ENCODE peak calls at places on chromosomes 1 and 21, in four cellular contexts. C, E, J and F are unnamed samples. For H3K4me1 and H3K36me3, the result is how much of the 10 kb centered on the place peaks cover.

GRCh38 chr1:56389813-56390539 is 189.4 kb downstream of the PLPP3 start:
- DNase-seq in E (no peak), C (no peak), J (no peak), F (no peak)

GRCh38 chr1:19799233-19799876 is 361 bp downstream of the TMCO4 start:
- DNase-seq in E (peak), C (peak), J (peak), F (peak)

GRCh38 chr1:75484789-75485188 is 126.1 kb downstream of the SLC44A5 start:
- DNase-seq in J (no peak), E (no peak), C (no peak), F (no peak)

GRCh38 chr1:9356829-9357466 is 64.3 kb downstream of the SPSB1 start:
- DNase-seq in C (no peak), J (no peak), E (no peak), F (no peak)

GRCh38 chr1:170407138-170407537 is 124.8 kb upstream of the GORAB start:
- DNase-seq in C (no peak), J (no peak), E (no peak), F (no peak)

GRCh38 chr1:7365706-7366105 is 405.4 kb upstream of the VAMP3 start:
- DNase-seq in E (no peak), C (no peak), J (no peak), F (no peak)

GRCh38 chr1:58395355-58395754 is 151.2 kb downstream of the OMA1 start:
- DNase-seq in C (no peak), J (peak), E (peak), F (no peak)

GRCh38 chr1:228754646-228755268 is 19.5 kb downstream of the RHOU start:
- DNase-seq in E (no peak), J (no peak), C (no peak), F (no peak)

GRCh38 chr1:88514544-88514943 is 169.5 kb upstream of the PKN2 start:
- DNase-seq in J (no peak), C (no peak), E (no peak), F (no peak)

GRCh38 chr1:230254265-230254664 is 171.9 kb downstream of the PGBD5 start:
- DNase-seq in J (no peak), C (no peak), E (no peak), F (no peak)

GRCh38 chr1:63829349-63830327 is 55.8 kb downstream of the ROR1 start:
- DNase-seq in J (no peak), C (no peak), E (no peak), F (no peak)

GRCh38 chr1:156499703-156500577 is 635 bp downstream of the MEF2D start:
- DNase-seq in C (peak), E (peak), J (peak), F (peak)

GRCh38 chr1:218439541-218440295 is 94.6 kb downstream of the TGFB2 start:
- DNase-seq in J (no peak), C (no peak), E (peak), F (peak)

GRCh38 chr1:160419150-160419837 is 18.9 kb downstream of the VANGL2 start:
- DNase-seq in J (no peak), C (no peak), E (no peak), F (no peak)

GRCh38 chr21:42361286-42361685 is 5.0 kb downstream of the TFF1 start:
- DNase-seq in E (no peak), C (no peak), J (no peak), F (no peak)

GRCh38 chr21:34599534-34600101 is 15.3 kb downstream of the RCAN1 start:
- DNase-seq in C (no peak), E (no peak), J (no peak), F (no peak)

GRCh38 chr1:242522304-242522945 is 2.1 kb downstream of the PLD5 start:
- DNase-seq in E (no peak), J (no peak), C (no peak), F (no peak)

GRCh38 chr1:100734716-100735115 is 15.2 kb downstream of the VCAM1 start:
- DNase-seq in J (peak), E (no peak), C (no peak), F (no peak)

GRCh38 chr1:148435406-148435805 is 47.7 kb downstream of the PPIAL4G start:
- DNase-seq in C (no peak), E (no peak), J (no peak), F (no peak)

GRCh38 chr21:35203093-35204021 is 154.3 kb upstream of the RUNX1 start:
- DNase-seq in E (peak), C (no peak), J (peak), F (peak)

GRCh38 chr1:244614113-244614836 is 38.7 kb upstream of the DESI2 start:
- DNase-seq in E (no peak), J (no peak), C (peak), F (no peak)

GRCh38 chr1:159849972-159850371 is 12.5 kb downstream of the VSIG8 start:
- DNase-seq in C (no peak), J (no peak), E (no peak), F (no peak)

GRCh38 chr1:204294371-204294770 is 65.4 kb downstream of the PLEKHA6 start:
- DNase-seq in E (peak), C (no peak), J (no peak), F (peak)

GRCh38 chr1:177959793-177960515 is 9.9 kb downstream of the SEC16B start:
- DNase-seq in J (peak), E (no peak), C (no peak), F (no peak)

DNA sequence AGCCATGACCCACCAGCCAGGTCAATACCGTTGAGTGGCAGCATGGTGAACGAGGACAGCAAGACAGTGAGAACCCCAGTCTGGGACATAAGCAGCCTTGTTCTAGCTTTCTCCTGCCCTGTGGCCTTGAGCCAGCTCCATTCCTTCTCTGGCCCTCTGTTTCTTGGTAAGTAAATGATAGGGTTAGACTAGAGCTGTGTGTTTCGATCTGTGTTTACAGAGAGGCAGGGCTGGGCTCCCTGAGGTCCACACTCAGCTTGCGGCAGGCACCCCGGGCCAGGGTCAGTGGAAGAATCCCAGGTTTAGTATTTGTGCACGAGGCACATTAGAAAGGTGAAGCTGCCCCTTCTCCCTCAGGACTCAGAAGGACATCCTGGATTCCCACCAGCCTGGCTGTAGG is 27.3 kb downstream of the FOXO6 start:
- DNase-seq in J (no peak), C (no peak), E (no peak), F (no peak)
- H3K4me1 ChIP-seq in J (under half), C (under half), E (under half), F (under half)

GRCh38 chr1:207779008-207779407 is 27.2 kb downstream of the CD46 start:
- DNase-seq in E (no peak), J (no peak), C (no peak), F (no peak)
- H3K36me3 ChIP-seq in E (under half), J (under half), C (under half), F (under half)

GRCh38 chr21:16773206-16773605 is 739.6 kb upstream of the CXADR start:
- DNase-seq in E (no peak), J (peak), C (no peak), F (no peak)

GRCh38 chr21:16770279-16770678 is 742.6 kb upstream of the CXADR start:
- DNase-seq in C (no peak), J (no peak), E (no peak), F (no peak)

GRCh38 chr21:16775056-16775455 is 737.8 kb upstream of the CXADR start:
- DNase-seq in C (no peak), J (no peak), E (no peak), F (no peak)
- TF ChIP-seq CTCF in C (no peak), J (no peak), E (no peak), F (no peak)

GRCh38 chr1:209839875-209840491 is 12.2 kb downstream of the UTP25 start:
- DNase-seq in J (peak), C (no peak), E (no peak), F (no peak)
- H3K4me1 ChIP-seq in J (half or more), C (under half), E (under half), F (under half)

GRCh38 chr1:15195420-15196052 is 42.0 kb downstream of the TMEM51 start:
- DNase-seq in E (no peak), J (no peak), C (no peak), F (peak)

GRCh38 chr1:15197591-15198447 is 44.3 kb downstream of the TMEM51 start:
- DNase-seq in J (no peak), C (no peak), E (no peak), F (peak)

GRCh38 chr1:15198684-15199083 is 45.1 kb downstream of the TMEM51 start:
- DNase-seq in E (no peak), J (no peak), C (no peak), F (no peak)

GRCh38 chr1:15196807-15197530 is 43.4 kb downstream of the TMEM51 start:
- DNase-seq in E (no peak), C (peak), J (no peak), F (no peak)

GRCh38 chr1:15196069-15196468 is 42.5 kb downstream of the TMEM51 start:
- DNase-seq in J (no peak), E (no peak), C (no peak), F (no peak)
- H3K36me3 ChIP-seq in J (under half), E (under half), C (under half), F (under half)

GRCh38 chr1:234610582-234611152 is 689 bp upstream of the IRF2BP2 start:
- DNase-seq in C (peak), J (peak), E (peak), F (peak)

GRCh38 chr1:234611799-234612351 is 1.9 kb upstream of the IRF2BP2 start:
- DNase-seq in E (peak), C (peak), J (no peak), F (peak)

GRCh38 chr1:234610061-234610581 is at the start of gene IRF2BP2:
- DNase-seq in C (peak), E (peak), J (peak), F (peak)

GRCh38 chr1:234612352-234613127 is 2.6 kb upstream of the IRF2BP2 start:
- DNase-seq in C (peak), E (peak), J (peak), F (peak)

DNA sequence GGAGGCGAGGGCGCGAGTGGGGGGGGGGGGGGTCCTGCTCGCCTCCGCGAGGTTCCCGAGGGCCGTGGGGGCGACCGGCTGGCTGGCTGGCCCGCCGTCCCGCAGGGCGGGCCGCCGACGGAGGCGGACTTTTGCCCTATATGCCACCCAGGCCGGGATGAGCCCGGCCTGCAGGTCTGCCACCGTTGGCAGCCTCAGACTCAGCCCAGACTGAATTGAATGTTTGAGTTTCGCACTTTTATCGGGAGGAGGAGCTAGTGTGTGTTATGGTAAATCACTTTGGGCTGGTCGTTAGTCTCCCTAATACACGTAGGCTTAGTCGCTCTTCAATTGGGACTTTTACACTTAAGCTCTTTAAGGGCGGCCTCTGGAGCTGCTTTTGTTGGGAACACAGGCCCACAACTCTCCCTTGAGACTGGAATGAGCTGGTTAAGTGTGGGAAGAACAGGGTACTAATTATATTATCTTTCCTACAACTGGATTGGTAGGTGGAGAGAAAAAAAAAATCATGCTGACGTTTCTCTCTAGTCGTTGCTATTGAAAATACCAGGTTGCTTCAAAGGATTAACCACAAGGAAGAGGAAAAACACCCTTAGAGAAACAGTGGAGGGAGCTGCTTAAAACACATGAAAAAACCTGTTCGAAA is 1.3 kb upstream of the IRF2BP2 start:
- DNase-seq in E (no peak), C (no peak), J (peak), F (no peak)
- TF ChIP-seq CTCF in E (no peak), C (no peak), J (no peak), F (no peak)

GRCh38 chr21:20452935-20453334 is 545.3 kb upstream of the NCAM2 start:
- DNase-seq in C (no peak), J (no peak), E (no peak), F (no peak)
- H3K4me1 ChIP-seq in C (under half), J (under half), E (under half), F (under half)

DNA sequence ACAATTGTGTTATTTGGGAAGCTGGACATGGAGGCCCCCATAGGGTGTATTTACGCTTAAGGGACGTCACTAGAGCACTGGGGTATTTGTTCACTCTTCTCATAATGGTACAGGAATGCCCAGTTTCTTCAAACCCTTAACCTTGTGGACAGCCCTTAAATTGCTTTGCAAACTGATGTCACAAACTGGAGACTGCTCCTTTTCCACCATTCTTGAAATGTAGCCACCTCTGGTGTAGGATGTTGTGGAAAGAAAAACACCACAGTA is 993 bp downstream of the UBAP2L start:
- DNase-seq in C (no peak), J (peak), E (no peak), F (no peak)
- H3K36me3 ChIP-seq in C (under half), J (under half), E (under half), F (under half)

GRCh38 chr1:29490204-29490934 is 254.0 kb downstream of the PTPRU start:
- DNase-seq in J (no peak), C (no peak), E (no peak), F (no peak)
- TF ChIP-seq CTCF in J (no peak), C (no peak), E (no peak), F (no peak)

GRCh38 chr1:43831866-43832654 is 101.5 kb upstream of the ARTN start:
- DNase-seq in E (no peak), C (no peak), J (no peak), F (no peak)

GRCh38 chr1:43834280-43835140 is 99.1 kb upstream of the ARTN start:
- DNase-seq in C (no peak), J (peak), E (no peak), F (peak)

GRCh38 chr1:43828574-43828973 is 105.0 kb upstream of the ARTN start:
- DNase-seq in E (no peak), J (no peak), C (no peak), F (no peak)

GRCh38 chr1:43833013-43833412 is 100.6 kb upstream of the ARTN start:
- DNase-seq in E (no peak), J (no peak), C (no peak), F (no peak)

DNA sequence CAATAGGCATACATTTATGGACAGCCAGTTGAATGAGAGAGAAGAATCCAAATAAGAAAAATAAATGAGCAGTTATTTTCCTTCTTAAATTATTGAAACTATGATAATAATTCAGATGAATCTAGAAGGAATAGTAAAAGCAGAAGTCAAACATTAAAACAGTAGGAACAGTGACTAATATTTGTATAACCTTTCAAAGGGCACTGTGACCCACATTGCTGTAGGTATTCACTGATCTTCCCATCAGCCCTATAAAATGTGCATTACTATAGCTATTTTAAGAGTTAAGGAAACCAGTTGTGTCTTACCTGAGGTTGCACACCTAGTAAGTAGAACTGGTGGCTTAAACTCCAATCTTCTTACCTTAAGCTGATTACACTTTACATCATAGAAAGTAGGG is 102.8 kb upstream of the ARTN start:
- DNase-seq in J (no peak), C (no peak), E (no peak), F (no peak)
- H3K4me1 ChIP-seq in J (under half), C (under half), E (under half), F (under half)